ENCODE peak calls at places on chromosomes 6 and 20, in five cellular contexts. One of them, this sample, is unnamed.

GRCh38 chr6:137415127-137415833 is 78.9 kb downstream of the OLIG3 start:
- DNase-seq in neural crest cell: peak
- DNase-seq in bronchial epithelial cell: peak
- DNase-seq in activated CD4-positive, CD25-positive, alpha-beta regulatory T cell: peak
- DNase-seq in pancreas: peak
- DNase-seq in this sample: peak

GRCh38 chr20:45904583-45905504 is 7.1 kb downstream of the PLTP start:
- DNase-seq in activated CD4-positive, CD25-positive, alpha-beta regulatory T cell: no peak
- DNase-seq in neural crest cell: no peak
- DNase-seq in bronchial epithelial cell: no peak
- DNase-seq in pancreas: no peak
- DNase-seq in this sample: no peak

GRCh38 chr6:122495612-122496011 is 24.0 kb upstream of the SERINC1 start:
- DNase-seq in bronchial epithelial cell: no peak
- DNase-seq in activated CD4-positive, CD25-positive, alpha-beta regulatory T cell: no peak
- DNase-seq in pancreas: no peak
- DNase-seq in neural crest cell: no peak
- DNase-seq in this sample: no peak

GRCh38 chr6:113909224-113909856 is 52.2 kb downstream of the MARCKS start:
- DNase-seq in neural crest cell: peak
- DNase-seq in pancreas: no peak
- DNase-seq in activated CD4-positive, CD25-positive, alpha-beta regulatory T cell: no peak
- DNase-seq in bronchial epithelial cell: peak
- DNase-seq in this sample: peak

GRCh38 chr20:57000441-57000968 is 265.9 kb downstream of the BMP7 start:
- DNase-seq in neural crest cell: no peak
- DNase-seq in pancreas: no peak
- DNase-seq in bronchial epithelial cell: peak
- DNase-seq in activated CD4-positive, CD25-positive, alpha-beta regulatory T cell: no peak
- DNase-seq in this sample: no peak

GRCh38 chr20:50309280-50309763 is 118.7 kb downstream of the CEBPB start:
- DNase-seq in neural crest cell: no peak
- DNase-seq in activated CD4-positive, CD25-positive, alpha-beta regulatory T cell: no peak
- DNase-seq in bronchial epithelial cell: peak
- DNase-seq in pancreas: no peak
- DNase-seq in this sample: no peak

GRCh38 chr6:84062519-84063154 is 29.1 kb downstream of the MRAP2 start:
- DNase-seq in activated CD4-positive, CD25-positive, alpha-beta regulatory T cell: no peak
- DNase-seq in neural crest cell: no peak
- DNase-seq in pancreas: no peak
- DNase-seq in bronchial epithelial cell: no peak
- DNase-seq in this sample: no peak

GRCh38 chr6:100913400-100914276 is 32.5 kb upstream of the ASCC3 start:
- DNase-seq in neural crest cell: peak
- DNase-seq in activated CD4-positive, CD25-positive, alpha-beta regulatory T cell: no peak
- DNase-seq in pancreas: no peak
- DNase-seq in bronchial epithelial cell: peak
- DNase-seq in this sample: no peak

GRCh38 chr20:36538026-36538764 is 3.1 kb upstream of the MYL9 start:
- DNase-seq in activated CD4-positive, CD25-positive, alpha-beta regulatory T cell: no peak
- DNase-seq in neural crest cell: no peak
- DNase-seq in bronchial epithelial cell: no peak
- DNase-seq in pancreas: no peak
- DNase-seq in this sample: no peak